ENCODE peak calls at places on chromosome 13, in nine cellular contexts. Z, Y, L, R, W, Q, U, K and H are unnamed samples.

GRCh38 chr13:107767119-107767518 is 448.2 kb downstream of the LIG4 start:
- DNase-seq in Z (no peak), Y (no peak), L (no peak), R (no peak), W (no peak), Q (no peak), U (no peak), K (no peak), H (no peak)

GRCh38 chr13:81302125-81302524 is 961.2 kb upstream of the SPRY2 start:
- DNase-seq in Z (no peak), Y (no peak), L (no peak), R (no peak), W (no peak), Q (no peak), U (no peak), K (no peak), H (no peak)

GRCh38 chr13:113437408-113438010 is 15.8 kb downstream of the ADPRHL1 start:
- DNase-seq in Z (no peak), Y (no peak), L (no peak), R (no peak), W (no peak), Q (peak; percentile 7), U (peak; percentile 15), K (peak; percentile 23), H (peak; percentile 40)

GRCh38 chr13:75217949-75218348 is 264.0 kb downstream of the TBC1D4 start:
- DNase-seq in Z (peak; percentile 72), Y (no peak), L (no peak), R (no peak), W (no peak), Q (peak; percentile 4), U (no peak), K (no peak), H (no peak)

GRCh38 chr13:76884571-76885202 is 1.5 kb downstream of the KCTD12 start:
- DNase-seq in Z (peak; percentile 53), Y (peak; percentile 17), L (no peak), R (peak; percentile 20), W (no peak), Q (peak; percentile 20), U (no peak), K (no peak), H (no peak)

GRCh38 chr13:71149498-71150363 is 717.3 kb downstream of the DACH1 start:
- DNase-seq in Z (no peak), Y (no peak), L (no peak), R (no peak), W (no peak), Q (no peak), U (no peak), K (no peak), H (peak; percentile 64)

GRCh38 chr13:77891486-77891885 is 27.1 kb downstream of the EDNRB start:
- DNase-seq in Z (no peak), Y (no peak), L (no peak), R (no peak), W (no peak), Q (no peak), U (no peak), K (no peak), H (no peak)

GRCh38 chr13:60583196-60583908 is 186.3 kb downstream of the TDRD3 start:
- DNase-seq in Z (no peak), Y (peak; percentile 74), L (no peak), R (peak; percentile 16), W (no peak), Q (peak; percentile 16), U (no peak), K (no peak), H (no peak)

GRCh38 chr13:98648676-98649075 is 71.8 kb upstream of the STK24 start:
- DNase-seq in Z (no peak), Y (no peak), L (no peak), R (no peak), W (no peak), Q (no peak), U (no peak), K (no peak), H (no peak)

GRCh38 chr13:98272549-98272948 is 95.5 kb upstream of the RNF113B start:
- DNase-seq in Z (no peak), Y (no peak), L (no peak), R (no peak), W (no peak), Q (no peak), U (no peak), K (no peak), H (no peak)

GRCh38 chr13:77386880-77387606 is 60.1 kb upstream of the MYCBP2 start:
- DNase-seq in Z (no peak), Y (peak; percentile 69), L (no peak), R (no peak), W (no peak), Q (peak; percentile 33), U (no peak), K (peak; percentile 28), H (no peak)

GRCh38 chr13:105037064-105037463 is 1498.4 kb downstream of the EFNB2 start:
- DNase-seq in Z (no peak), Y (no peak), L (no peak), R (no peak), W (no peak), Q (no peak), U (no peak), K (no peak), H (no peak)

GRCh38 chr13:106287351-106287750 is 248.1 kb downstream of the EFNB2 start:
- DNase-seq in Z (no peak), Y (no peak), L (no peak), R (no peak), W (no peak), Q (no peak), U (no peak), K (no peak), H (no peak)

GRCh38 chr13:109348514-109349340 is 437.7 kb downstream of the IRS2 start:
- DNase-seq in Z (no peak), Y (no peak), L (no peak), R (no peak), W (no peak), Q (peak; percentile 64), U (no peak), K (peak; percentile 10), H (no peak)

GRCh38 chr13:112320303-112320702 is 55.9 kb upstream of the SPACA7 start:
- DNase-seq in Z (no peak), Y (no peak), L (no peak), R (no peak), W (no peak), Q (no peak), U (no peak), K (no peak), H (no peak)

GRCh38 chr13:109881347-109881725 is 95.0 kb upstream of the IRS2 start:
- DNase-seq in Z (no peak), Y (no peak), L (no peak), R (no peak), W (no peak), Q (no peak), U (no peak), K (no peak), H (no peak)

DNA sequence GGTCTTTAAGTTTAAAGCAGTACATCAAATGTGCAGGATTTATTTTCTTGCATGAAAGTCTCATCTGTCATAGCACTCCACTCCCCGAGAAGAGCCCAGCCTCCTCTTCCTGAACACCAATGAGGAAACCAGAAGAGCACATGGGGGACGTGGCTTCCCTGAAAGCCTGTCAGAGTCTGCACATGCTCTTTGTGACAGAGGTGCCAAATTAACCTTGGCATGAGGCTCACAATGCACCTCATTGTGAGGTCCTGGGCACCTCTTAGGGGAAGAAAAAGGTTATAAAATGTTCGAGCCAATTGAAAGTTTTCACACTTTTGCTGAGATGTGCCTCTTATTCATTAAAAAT is 141.3 kb upstream of the RFC3 start:
- DNase-seq in Z (peak; percentile 67), Y (peak; percentile 17), L (no peak), R (peak; percentile 74), W (no peak), Q (peak; percentile 21), U (peak; percentile 74), K (peak; percentile 46), H (peak; percentile 75)
- H3K4me3 ChIP-seq in Z (peak overlapping the region; percentile 39), Y (peak overlapping the region; percentile 52), L (peak overlapping the region; percentile 49), R (peak overlapping the region; percentile 46), W (peak overlapping the region; percentile 39), Q (peak overlapping the region; percentile 49), U (peak overlapping the region; percentile 58), K (peak overlapping the region; percentile 35), H (peak overlapping the region; percentile 2)

DNA sequence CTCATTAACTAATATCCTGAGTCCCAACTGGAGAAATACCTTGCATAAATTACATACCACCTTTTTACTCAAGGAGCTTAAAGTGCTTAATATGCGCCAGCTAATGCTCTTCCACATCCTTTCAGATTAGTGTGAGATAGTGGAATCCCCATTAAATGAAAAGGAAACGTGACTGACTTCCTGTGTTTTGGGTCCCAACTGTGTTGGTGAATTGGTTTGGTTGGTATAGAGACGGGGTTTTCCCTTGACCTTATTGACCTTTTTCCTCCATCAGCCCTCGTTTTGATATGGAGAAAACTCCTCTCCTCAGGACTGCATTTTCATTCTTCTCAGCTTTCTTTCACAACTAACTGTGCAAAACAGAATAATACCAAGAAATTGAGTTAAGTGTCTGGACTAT is 163.5 kb downstream of the PAN3 start:
- DNase-seq in Z (no peak), Y (no peak), L (no peak), R (no peak), W (no peak), Q (no peak), U (no peak), K (no peak), H (no peak)
- H3K4me1 ChIP-seq in Z (peaks cover 2% of the 10 kb centered on the region), Y (no peaks in the 10 kb centered on the region), L (no peaks in the 10 kb centered on the region), R (no peaks in the 10 kb centered on the region), W (peaks cover 1% of the 10 kb centered on the region), Q (no peaks in the 10 kb centered on the region), U (no peaks in the 10 kb centered on the region), K (no peaks in the 10 kb centered on the region), H (no peaks in the 10 kb centered on the region)

GRCh38 chr13:74024314-74024713 is 109.9 kb downstream of the KLF12 start:
- DNase-seq in Z (no peak), Y (no peak), L (no peak), R (no peak), W (no peak), Q (no peak), U (peak; percentile 28), K (no peak), H (no peak)

GRCh38 chr13:74025369-74025768 is 108.8 kb downstream of the KLF12 start:
- DNase-seq in Z (no peak), Y (no peak), L (no peak), R (no peak), W (no peak), Q (no peak), U (no peak), K (no peak), H (no peak)

GRCh38 chr13:74027161-74027779 is 106.9 kb downstream of the KLF12 start:
- DNase-seq in Z (no peak), Y (no peak), L (no peak), R (no peak), W (no peak), Q (no peak), U (no peak), K (no peak), H (no peak)

GRCh38 chr13:74024856-74025255 is 109.3 kb downstream of the KLF12 start:
- DNase-seq in Z (no peak), Y (no peak), L (no peak), R (no peak), W (no peak), Q (no peak), U (no peak), K (no peak), H (no peak)

GRCh38 chr13:74026753-74027152 is 107.5 kb downstream of the KLF12 start:
- DNase-seq in Z (no peak), Y (no peak), L (no peak), R (no peak), W (no peak), Q (peak; percentile 37), U (no peak), K (no peak), H (no peak)
- TF ChIP-seq POLR2A in Z (no peak), Y (no peak), L (no peak), R (no peak), W (no peak), Q (no peak), U (no peak), K (no peak), H (no peak)

GRCh38 chr13:23321534-23322241 is 111.8 kb downstream of the SACS start:
- DNase-seq in Z (no peak), Y (peak; percentile 19), L (no peak), R (peak; percentile 57), W (no peak), Q (peak; percentile 94), U (peak; percentile 64), K (peak; percentile 86), H (peak; percentile 28)
- H3K4me3 ChIP-seq in Z (no peak overlapping the region), Y (peak overlapping the region; percentile 23), L (peak overlapping the region; percentile 25), R (no peak overlapping the region), W (no peak overlapping the region), Q (peak overlapping the region; percentile 32), U (no peak overlapping the region), K (no peak overlapping the region), H (no peak overlapping the region)